ENCODE peak calls at places on chromosomes 13 and 19, in eight cellular contexts. Z is progenitor cell of endocrine pancreas, H is body of pancreas, U is endothelial cell, B is type B pancreatic cell, I is DND-41, N is fibroblast of pulmonary artery, D is PC-9. E is an unnamed sample.
A peak's percentile ranks its signal among the peaks of the same experiment; 100 is the strongest.

GRCh38 chr13:66558511-66558910 is 671.6 kb downstream of the PCDH9 start:
- DNase-seq in Z (no peak), H (no peak), U (no peak), B (no peak), I (no peak), N (no peak), D (no peak), E (no peak)

GRCh38 chr19:53086949-53087348 is 16.3 kb downstream of the ZNF160 start:
- DNase-seq in Z (no peak), H (peak; percentile 8), U (peak; percentile 28), B (no peak), I (no peak), N (peak; percentile 70), D (no peak), E (no peak)

GRCh38 chr19:29188704-29189375 is 24.1 kb downstream of the UQCRFS1 start:
- DNase-seq in Z (no peak), H (no peak), U (no peak), B (no peak), I (no peak), N (peak; percentile 8), D (no peak), E (no peak)

GRCh38 chr19:46218160-46218559 is 11.4 kb upstream of the IGFL1 start:
- DNase-seq in Z (peak; percentile 62), H (no peak), U (peak; percentile 59), B (no peak), I (peak; percentile 75), N (peak; percentile 50), D (no peak), E (peak; percentile 63)

GRCh38 chr13:64688893-64689677 is 2541.1 kb downstream of the PCDH9 start:
- DNase-seq in Z (no peak), H (no peak), U (no peak), B (no peak), I (no peak), N (peak; percentile 3), D (peak; percentile 25), E (no peak)

GRCh38 chr19:10672529-10673150 is 18.5 kb downstream of the ILF3 start:
- DNase-seq in Z (no peak), H (no peak), U (no peak), B (no peak), I (no peak), N (no peak), D (no peak), E (no peak)

GRCh38 chr13:97130201-97130600 is 91.9 kb upstream of the MBNL2 start:
- DNase-seq in Z (no peak), H (no peak), U (no peak), B (no peak), I (no peak), N (no peak), D (no peak), E (no peak)

GRCh38 chr13:85864963-85865530 is 65.8 kb upstream of the SLITRK6 start:
- DNase-seq in Z (no peak), H (no peak), U (peak; percentile 54), B (no peak), I (no peak), N (peak; percentile 15), D (no peak), E (no peak)

GRCh38 chr19:33472696-33473624 is 48.6 kb downstream of the PEPD start:
- DNase-seq in Z (no peak), H (no peak), U (no peak), B (no peak), I (no peak), N (peak; percentile 74), D (no peak), E (no peak)

GRCh38 chr13:45921337-45921736 is 69.8 kb upstream of the SIAH3 start:
- DNase-seq in Z (no peak), H (no peak), U (no peak), B (no peak), I (no peak), N (no peak), D (no peak), E (no peak)

GRCh38 chr13:64471916-64472315 is 2758.2 kb downstream of the PCDH9 start:
- DNase-seq in Z (no peak), H (no peak), U (no peak), B (no peak), I (no peak), N (peak; percentile 73), D (no peak), E (no peak)

GRCh38 chr13:44197791-44198770 is 175.5 kb upstream of the SERP2 start:
- DNase-seq in Z (no peak), H (no peak), U (no peak), B (no peak), I (no peak), N (peak; percentile 21), D (no peak), E (no peak)

GRCh38 chr13:28138756-28139470 is 568 bp downstream of the PAN3 start:
- DNase-seq in Z (peak; percentile 67), H (peak; percentile 91), U (peak; percentile 86), B (peak; percentile 90), I (peak; percentile 95), N (peak; percentile 96), D (peak; percentile 67), E (peak; percentile 70)

GRCh38 chr13:28140433-28141125 is 2.2 kb downstream of the PAN3 start:
- DNase-seq in Z (no peak), H (no peak), U (no peak), B (no peak), I (no peak), N (peak; percentile 7), D (no peak), E (no peak)

GRCh38 chr13:28137556-28137955 is 789 bp upstream of the PAN3 start:
- DNase-seq in Z (no peak), H (peak; percentile 8), U (no peak), B (no peak), I (no peak), N (peak; percentile 13), D (no peak), E (no peak)

GRCh38 chr13:28136916-28137315 is 1.4 kb upstream of the PAN3 start:
- DNase-seq in Z (no peak), H (no peak), U (no peak), B (no peak), I (no peak), N (no peak), D (no peak), E (no peak)

DNA sequence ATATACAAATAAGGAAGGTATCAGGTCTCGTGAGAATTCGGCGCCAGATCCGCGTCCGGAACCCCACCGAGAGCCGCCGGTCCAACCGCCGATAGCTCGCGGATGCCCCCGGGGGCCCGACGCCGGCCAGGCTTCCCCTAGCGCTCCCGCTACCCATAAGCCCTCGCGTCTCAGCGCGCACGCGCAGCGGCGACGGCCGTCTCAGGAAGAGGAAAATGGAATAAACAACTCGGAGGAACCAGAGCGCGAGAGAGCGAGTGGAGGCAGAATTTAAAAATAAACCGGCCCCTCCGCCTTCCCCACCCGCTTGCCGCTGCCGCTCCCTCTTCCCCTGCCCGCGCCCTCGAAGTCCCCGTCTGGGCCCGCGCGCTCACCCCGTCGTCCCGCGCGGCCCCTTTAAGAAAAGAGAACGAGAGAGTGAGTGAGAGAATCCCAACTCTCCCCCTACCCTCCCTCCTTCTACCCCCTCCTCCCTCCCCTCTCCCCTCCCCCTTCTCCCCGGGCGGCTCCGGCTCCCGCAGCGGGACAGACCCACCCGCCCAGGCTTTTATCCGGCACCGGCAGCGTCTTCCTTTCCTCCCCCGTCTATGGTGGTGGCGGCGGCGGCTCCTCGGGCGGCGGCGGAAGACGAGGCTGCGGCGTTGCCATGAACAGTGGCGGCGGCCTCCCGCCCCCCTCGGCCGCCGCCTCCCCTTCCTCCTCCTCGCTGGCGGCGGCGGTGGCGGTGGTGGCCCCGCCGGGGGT is at the start of gene PAN3:
- DNase-seq in Z (peak; percentile 88), H (peak; percentile 93), U (peak; percentile 93), B (peak; percentile 94), I (peak; percentile 93), N (peak; percentile 92), D (peak; percentile 81), E (peak; percentile 88)
- TF ChIP-seq CTCF in Z (peak; percentile 20), H (no peak), U (no peak), B (no peak), I (peak; percentile 31), N (peak; percentile 5), D (no peak), E (no peak)

GRCh38 chr19:4578552-4579248 is 19.2 kb upstream of the SEMA6B start:
- DNase-seq in Z (no peak), H (no peak), U (no peak), B (no peak), I (no peak), N (no peak), D (peak; percentile 31), E (no peak)

GRCh38 chr19:4575267-4575793 is 15.8 kb upstream of the SEMA6B start:
- DNase-seq in Z (no peak), H (peak; percentile 72), U (peak; percentile 71), B (no peak), I (no peak), N (peak; percentile 99), D (peak; percentile 64), E (peak; percentile 47)

GRCh38 chr19:4579389-4579788 is 19.9 kb upstream of the SEMA6B start:
- DNase-seq in Z (no peak), H (no peak), U (no peak), B (no peak), I (no peak), N (no peak), D (no peak), E (no peak)

GRCh38 chr19:4575978-4576933 is 16.8 kb upstream of the SEMA6B start:
- DNase-seq in Z (peak; percentile 74), H (peak; percentile 65), U (peak; percentile 80), B (no peak), I (peak; percentile 67), N (peak; percentile 73), D (peak; percentile 47), E (peak; percentile 88)

GRCh38 chr19:4577020-4577782 is 17.7 kb upstream of the SEMA6B start:
- DNase-seq in Z (no peak), H (no peak), U (no peak), B (no peak), I (no peak), N (peak; percentile 48), D (no peak), E (no peak)
- TF ChIP-seq CTCF in Z (no peak), H (no peak), U (no peak), B (no peak), I (no peak), N (no peak), D (no peak), E (no peak)

GRCh38 chr19:13859361-13859880 is 17.5 kb upstream of the NANOS3 start:
- DNase-seq in Z (no peak), H (no peak), U (no peak), B (no peak), I (no peak), N (peak; percentile 50), D (no peak), E (no peak)
- TF ChIP-seq CTCF in Z (no peak), H (no peak), U (no peak), B (no peak), I (peak; percentile 35), N (no peak), D (no peak), E (no peak)

DNA sequence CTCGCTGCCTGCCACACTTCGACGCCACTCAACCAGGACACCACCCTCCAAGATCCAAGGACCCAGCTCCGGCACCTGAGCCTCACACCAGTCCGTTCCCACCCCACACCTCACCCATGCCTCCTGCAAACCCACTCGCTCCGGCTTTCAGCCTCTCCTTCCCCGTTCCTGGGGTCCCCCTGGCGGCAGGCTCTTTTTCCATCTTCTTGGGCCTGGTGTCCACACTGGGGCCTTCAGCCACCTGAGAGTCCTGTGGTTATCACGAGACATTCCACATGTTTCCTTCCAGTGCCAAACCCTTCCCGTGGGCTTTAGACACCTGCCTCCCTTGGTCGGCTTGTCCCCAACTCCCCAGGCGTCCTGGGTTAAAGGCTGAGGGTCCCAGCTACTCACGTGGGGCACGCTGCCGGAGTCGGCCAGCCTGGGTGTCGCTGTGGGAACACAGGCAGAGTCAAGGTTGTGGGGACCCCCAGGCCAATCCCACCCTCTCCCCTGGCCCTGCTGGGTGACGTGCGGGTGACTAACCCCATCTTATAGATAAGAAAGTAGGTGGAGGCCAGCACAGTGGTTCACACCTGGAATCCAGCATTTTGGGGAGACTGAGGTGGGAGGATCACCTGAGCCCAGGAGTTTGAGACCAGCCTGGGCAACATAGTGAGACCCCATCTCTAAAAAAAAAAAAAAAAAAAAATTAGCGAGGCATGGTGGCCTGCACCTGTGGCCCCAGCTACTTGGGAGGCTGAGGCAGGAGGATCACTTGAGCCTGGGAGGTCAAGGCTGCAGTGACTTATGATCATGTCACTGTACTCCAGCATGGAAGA is 2.0 kb downstream of the JSRP1 start:
- DNase-seq in Z (peak; percentile 66), H (no peak), U (peak; percentile 82), B (peak; percentile 78), I (no peak), N (peak; percentile 49), D (no peak), E (peak; percentile 77)
- TF ChIP-seq CTCF in Z (peak; percentile 71), H (no peak), U (no peak), B (peak; percentile 71), I (no peak), N (peak; percentile 64), D (no peak), E (peak; percentile 62)